ENCODE peak calls at places on chromosomes 3 and 15, in ten cellular contexts. S, X, O, M, I, E, B, J, U and Z are unnamed samples.

GRCh38 chr15:56988219-56988618 is 69.8 kb downstream of the TCF12 start:
- DNase-seq in X (no peak), S (no peak), B (no peak), E (no peak), I (no peak), O (no peak), U (no peak), M (no peak), J (no peak), Z (no peak)

GRCh38 chr3:169811606-169812123 is 1.0 kb upstream of the LRRIQ4 start:
- DNase-seq in E (no peak), M (no peak), J (no peak), U (no peak), I (peak; percentile 85), S (peak; percentile 30), B (no peak), O (no peak), X (peak; percentile 82), Z (no peak)

GRCh38 chr15:31296304-31297220 is 30.1 kb upstream of the KLF13 start:
- DNase-seq in X (no peak), E (peak; percentile 86), B (peak; percentile 97), S (peak; percentile 74), O (peak; percentile 12), U (no peak), M (no peak), I (no peak), J (no peak), Z (no peak)

GRCh38 chr15:92921215-92922131 is 21.3 kb downstream of the CHD2 start:
- DNase-seq in S (peak; percentile 61), B (no peak), M (peak; percentile 89), O (no peak), X (peak; percentile 35), J (no peak), E (no peak), I (peak; percentile 71), U (no peak), Z (no peak)

GRCh38 chr15:41936649-41937567 is 35.4 kb downstream of the EHD4 start:
- DNase-seq in U (peak; percentile 78), E (peak; percentile 92), O (peak; percentile 64), M (no peak), I (no peak), B (no peak), S (no peak), J (no peak), X (no peak), Z (no peak)

GRCh38 chr3:73060302-73060723 is 1.1 kb upstream of the EBLN2 start:
- DNase-seq in M (no peak), E (no peak), I (peak; percentile 80), B (no peak), S (no peak), J (no peak), X (peak; percentile 70), U (no peak), O (no peak), Z (peak; percentile 61)

GRCh38 chr3:40765884-40766283 is 241.1 kb downstream of the ZNF621 start:
- DNase-seq in X (no peak), U (no peak), E (no peak), M (no peak), O (no peak), I (no peak), J (no peak), B (no peak), S (no peak), Z (no peak)

GRCh38 chr3:72265250-72265649 is 480.3 kb upstream of the PROK2 start:
- DNase-seq in O (no peak), S (no peak), E (no peak), X (peak; percentile 57), I (peak; percentile 47), M (peak; percentile 21), B (no peak), J (no peak), U (no peak), Z (no peak)

GRCh38 chr3:32392530-32393302 is 1.1 kb downstream of the CMTM7 start:
- DNase-seq in E (peak; percentile 92), B (no peak), M (no peak), X (peak; percentile 80), O (peak; percentile 61), S (peak; percentile 60), J (peak; percentile 51), U (no peak), I (peak; percentile 91), Z (no peak)

GRCh38 chr15:81049835-81050234 is 49.1 kb downstream of the TLNRD1 start:
- DNase-seq in I (peak; percentile 5), U (no peak), S (no peak), B (peak; percentile 5), J (no peak), E (no peak), M (no peak), O (no peak), X (no peak), Z (no peak)

GRCh38 chr3:58492385-58492970 is 582 bp downstream of the KCTD6 start:
- DNase-seq in B (no peak), I (peak; percentile 33), S (no peak), X (no peak), O (no peak), J (no peak), M (no peak), U (no peak), E (peak; percentile 86), Z (no peak)

GRCh38 chr15:84949043-84949442 is 32.6 kb upstream of the PDE8A start:
- DNase-seq in E (no peak), U (no peak), S (no peak), B (no peak), X (peak; percentile 70), J (no peak), I (peak; percentile 86), O (no peak), M (no peak), Z (peak; percentile 43)

GRCh38 chr3:169575381-169575780 is 88.1 kb downstream of the MECOM start:
- DNase-seq in B (no peak), S (peak; percentile 23), U (no peak), E (no peak), M (no peak), O (no peak), X (peak; percentile 31), I (peak; percentile 24), J (no peak), Z (no peak)

GRCh38 chr15:92683511-92683834 is 27.9 kb upstream of the FAM174B start:
- DNase-seq in E (no peak), S (peak; percentile 74), I (no peak), M (no peak), J (peak; percentile 60), U (no peak), B (peak; percentile 50), O (peak; percentile 37), X (peak; percentile 44), Z (no peak)

GRCh38 chr15:55784284-55784683 is 41.3 kb upstream of the PRTG start:
- DNase-seq in S (no peak), I (no peak), O (no peak), E (peak; percentile 10), U (no peak), J (no peak), B (no peak), M (no peak), X (no peak), Z (no peak)

GRCh38 chr3:44478055-44478468 is 592 bp upstream of the ZNF445 start:
- DNase-seq in X (no peak), I (no peak), M (no peak), B (peak; percentile 24), U (no peak), O (no peak), S (no peak), E (no peak), J (no peak), Z (no peak)

DNA sequence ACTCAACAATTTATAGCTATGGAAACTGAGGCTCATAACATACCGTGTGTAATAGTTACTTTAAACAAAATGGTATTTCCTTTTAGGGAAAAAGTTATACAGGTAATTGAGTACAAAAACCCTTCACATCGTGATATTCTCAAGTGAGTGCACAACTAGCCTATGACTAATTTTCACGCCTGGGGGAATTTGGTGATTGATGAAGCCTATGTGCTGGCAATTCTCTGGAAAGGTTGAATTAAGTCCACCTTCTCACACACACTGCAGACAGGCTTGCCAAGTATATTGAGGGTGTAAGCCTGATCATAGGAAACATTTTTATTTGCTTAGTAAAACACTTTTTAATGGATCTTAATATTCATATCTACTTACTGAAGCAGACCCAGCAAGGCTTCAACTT is 41.3 kb upstream of the ROBO2 start:
- DNase-seq in X (no peak), O (no peak), B (no peak), E (no peak), U (no peak), M (no peak), I (no peak), J (no peak), S (no peak), Z (no peak)
- TF ChIP-seq CTCF in X (no peak), O (no peak), B (no peak), E (no peak), U (no peak), M (no peak), I (no peak), J (no peak), S (no peak), Z (no peak)

GRCh38 chr3:98705694-98706093 is 57.4 kb upstream of the ST3GAL6 start:
- DNase-seq in S (no peak), B (no peak), I (peak; percentile 31), M (no peak), J (no peak), U (no peak), O (no peak), X (no peak), E (no peak), Z (no peak)
- TF ChIP-seq CTCF in S (no peak), B (no peak), I (peak; percentile 5), M (peak; percentile 36), J (no peak), U (no peak), O (no peak), X (no peak), E (no peak), Z (no peak)

DNA sequence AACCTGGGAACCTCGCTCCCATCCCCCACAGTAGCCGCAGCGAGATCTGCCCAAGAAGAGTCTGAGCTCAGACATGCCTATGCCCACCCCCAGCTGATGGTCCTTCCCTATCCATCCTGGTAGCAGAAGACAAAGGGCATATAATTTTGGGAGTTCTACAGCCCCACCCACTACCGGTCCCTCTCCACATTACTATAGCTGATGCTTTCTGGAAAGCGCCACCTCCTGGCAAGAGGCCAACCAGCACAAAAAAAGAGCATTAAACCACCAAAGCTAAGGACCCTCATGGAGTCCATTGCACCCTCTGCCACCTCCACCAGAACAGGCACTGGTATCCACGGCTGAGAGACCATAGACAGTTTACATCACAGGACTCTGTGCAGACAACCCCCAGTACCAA is 168.4 kb downstream of the MEGF11 start:
- DNase-seq in E (no peak), X (no peak), O (no peak), B (peak; percentile 31), M (no peak), J (no peak), S (no peak), I (no peak), U (no peak), Z (no peak)
- TF ChIP-seq CTCF in E (no peak), X (no peak), O (no peak), B (peak; percentile 47), M (peak; percentile 47), J (no peak), S (peak; percentile 5), I (no peak), U (no peak), Z (no peak)

DNA sequence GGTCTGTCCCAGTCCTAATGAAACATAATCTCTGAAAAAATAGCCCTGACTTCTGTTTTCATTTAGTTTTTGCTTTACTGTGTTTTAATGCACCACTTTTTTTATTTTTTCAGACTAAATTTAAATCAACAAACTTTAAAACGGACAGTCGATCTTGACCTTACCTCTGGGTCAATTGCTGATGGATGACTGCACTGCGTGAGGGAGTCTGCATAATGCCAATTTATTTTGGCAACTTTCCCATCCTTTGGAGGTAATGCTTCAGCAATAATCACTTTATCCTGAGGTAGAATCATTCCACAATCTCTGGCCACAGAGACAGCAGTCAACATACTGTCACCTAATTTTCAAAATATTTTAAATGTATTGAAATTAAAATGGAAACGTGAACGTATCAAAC is 32.5 kb upstream of the GP5 start:
- DNase-seq in O (no peak), S (no peak), I (no peak), M (no peak), X (no peak), J (no peak), U (no peak), E (no peak), B (no peak), Z (no peak)
- TF ChIP-seq CTCF in O (no peak), S (no peak), I (no peak), M (no peak), X (no peak), J (no peak), U (no peak), E (no peak), B (no peak), Z (no peak)